ENCODE peak calls at places on chromosomes 12 and 14, in nine cellular contexts. H is activated T-helper 9 cell treated with anti-CD3 and anti-CD28 coated beads, Interleukin-2, amount 50 U/mL, for 16 hours; N is neural crest cell; L is kidney; V is effector memory CD4-positive, alpha-beta T cell; G is stimulated activated CD4-positive, alpha-beta T cell treated with anti-CD3 and anti-CD28 coated beads, Interleukin-4, amount 100 ng/mL, for 1 hour; J is cardiac septum; W is BJ; M is AG09309. T is an unnamed sample.

GRCh38 chr12:108630481-108631207 is 3.0 kb downstream of the SELPLG start:
- DNase-seq in V (no peak), W (peak; percentile 84), L (no peak), J (peak; percentile 70), G (no peak), N (no peak), M (peak; percentile 78), H (no peak), T (peak; percentile 45)

GRCh38 chr12:112182499-112182898 is 57.1 kb downstream of the TRAFD1 start:
- DNase-seq in W (no peak), L (peak; percentile 64), M (no peak), H (no peak), N (peak; percentile 41), G (no peak), V (no peak), J (no peak), T (peak; percentile 14)

GRCh38 chr12:117334855-117335587 is 26.4 kb downstream of the NOS1 start:
- DNase-seq in N (no peak), J (no peak), G (no peak), V (no peak), H (no peak), W (no peak), L (no peak), M (no peak), T (no peak)

GRCh38 chr14:99517643-99518381 is 36.6 kb downstream of the CCNK start:
- DNase-seq in V (no peak), M (no peak), N (no peak), G (no peak), J (peak; percentile 74), H (no peak), L (peak; percentile 62), W (no peak), T (no peak)

GRCh38 chr12:73361867-73362230 is 1089.7 kb downstream of the TRHDE start:
- DNase-seq in G (no peak), H (no peak), M (no peak), L (no peak), V (no peak), N (no peak), W (no peak), J (no peak), T (no peak)

GRCh38 chr14:96876747-96877146 is 79.6 kb downstream of the VRK1 start:
- DNase-seq in W (no peak), L (no peak), G (no peak), V (no peak), H (no peak), M (no peak), N (no peak), J (no peak), T (no peak)

GRCh38 chr14:61553730-61554641 is 141.3 kb upstream of the HIF1A start:
- DNase-seq in W (peak; percentile 99), N (no peak), H (no peak), L (no peak), G (no peak), J (no peak), V (no peak), M (peak; percentile 100), T (no peak)

GRCh38 chr14:85122690-85123089 is 407.3 kb upstream of the FLRT2 start:
- DNase-seq in N (no peak), W (no peak), L (no peak), V (no peak), G (no peak), J (no peak), M (peak; percentile 25), H (no peak), T (no peak)

GRCh38 chr14:50362791-50363733 is 33.6 kb downstream of the CDKL1 start:
- DNase-seq in L (no peak), H (no peak), N (no peak), M (no peak), J (no peak), W (no peak), V (no peak), G (peak; percentile 13), T (peak; percentile 37)

GRCh38 chr12:105993766-105994165 is 145.0 kb downstream of the NUAK1 start:
- DNase-seq in V (no peak), H (no peak), G (no peak), N (no peak), L (no peak), W (no peak), J (no peak), M (no peak), T (no peak)

T was measured in activated naive CD8-positive, alpha-beta T cell treated with anti-CD3 and anti-CD28 coated beads, Interleukin-2, amount 50 U/mL, for 24 hours.